ENCODE peak calls at places on chromosomes 13 and 19, in seven cellular contexts. Q, S, I, W, G, A and U are unnamed samples.

GRCh38 chr13:72463561-72463960 is 263.9 kb downstream of the MZT1 start:
- DNase-seq in Q (no peak), S (no peak), I (no peak), W (no peak), G (no peak), A (no peak), U (no peak)

GRCh38 chr13:80666782-80667537 is 326.0 kb upstream of the SPRY2 start:
- DNase-seq in Q (no peak), S (no peak), I (no peak), W (no peak), G (no peak), A (no peak), U (no peak)

GRCh38 chr13:108779308-108779707 is 149.9 kb downstream of the MYO16 start:
- DNase-seq in Q (no peak), S (no peak), I (no peak), W (no peak), G (no peak), A (no peak), U (no peak)

GRCh38 chr13:30872195-30872594 is 33.9 kb upstream of the MEDAG start:
- DNase-seq in Q (peak; percentile 17), S (no peak), I (no peak), W (no peak), G (no peak), A (no peak), U (no peak)

GRCh38 chr13:46685006-46685730 is 111.8 kb downstream of the ESD start:
- DNase-seq in Q (no peak), S (no peak), I (no peak), W (no peak), G (no peak), A (no peak), U (no peak)

GRCh38 chr19:50877338-50877737 is 4.1 kb downstream of the KLK2 start:
- DNase-seq in Q (no peak), S (no peak), I (no peak), W (no peak), G (no peak), A (no peak), U (no peak)

GRCh38 chr19:3852614-3853254 is 16.1 kb downstream of the ZFR2 start:
- DNase-seq in Q (no peak), S (peak; percentile 95), I (no peak), W (peak; percentile 7), G (no peak), A (peak; percentile 99), U (no peak)

GRCh38 chr13:24272452-24273161 is 36.8 kb upstream of the C1QTNF9 start:
- DNase-seq in Q (no peak), S (no peak), I (no peak), W (no peak), G (peak; percentile 33), A (no peak), U (no peak)

GRCh38 chr13:95485045-95485517 is 67.4 kb upstream of the CLDN10 start:
- DNase-seq in Q (no peak), S (peak; percentile 16), I (no peak), W (no peak), G (peak; percentile 43), A (peak; percentile 24), U (no peak)

GRCh38 chr19:2063824-2064223 is 12.8 kb upstream of the MKNK2 start:
- DNase-seq in Q (no peak), S (no peak), I (no peak), W (no peak), G (no peak), A (no peak), U (no peak)

GRCh38 chr19:17843428-17843827 is 4.4 kb downstream of the JAK3 start:
- DNase-seq in Q (no peak), S (no peak), I (no peak), W (no peak), G (no peak), A (no peak), U (no peak)

GRCh38 chr19:3831601-3832000 is 37.2 kb downstream of the ZFR2 start:
- DNase-seq in Q (no peak), S (no peak), I (no peak), W (no peak), G (no peak), A (no peak), U (no peak)

GRCh38 chr19:4090351-4091220 is 23.9 kb upstream of the ZBTB7A start:
- DNase-seq in Q (no peak), S (no peak), I (no peak), W (no peak), G (no peak), A (no peak), U (no peak)

GRCh38 chr19:11044436-11044835 is 44.8 kb upstream of the LDLR start:
- DNase-seq in Q (no peak), S (no peak), I (no peak), W (no peak), G (no peak), A (no peak), U (no peak)

GRCh38 chr19:47406711-47407416 is 12.5 kb downstream of the MEIS3 start:
- DNase-seq in Q (no peak), S (no peak), I (no peak), W (no peak), G (no peak), A (no peak), U (no peak)

GRCh38 chr19:15464394-15465385 is at the start of gene RASAL3:
- DNase-seq in Q (no peak), S (no peak), I (no peak), W (no peak), G (no peak), A (no peak), U (no peak)

GRCh38 chr13:32159147-32159869 is 127.7 kb downstream of the FRY start:
- DNase-seq in Q (no peak), S (no peak), I (no peak), W (no peak), G (peak; percentile 16), A (no peak), U (no peak)

GRCh38 chr13:85373322-85373721 is 425.9 kb downstream of the SLITRK6 start:
- DNase-seq in Q (no peak), S (no peak), I (no peak), W (no peak), G (no peak), A (no peak), U (no peak)

GRCh38 chr19:23800281-23800680 is 41.6 kb upstream of the ZNF681 start:
- DNase-seq in Q (no peak), S (no peak), I (no peak), W (no peak), G (no peak), A (no peak), U (no peak)

GRCh38 chr13:33016414-33017409 is at the start of gene KL:
- DNase-seq in Q (no peak), S (no peak), I (no peak), W (no peak), G (no peak), A (no peak), U (no peak)